ENCODE peak calls at places on chromosomes 2 and 18, in ten cellular contexts. One of them, this sample, is unnamed.

GRCh38 chr2:43196773-43197567 is 29.4 kb downstream of the ZFP36L2 start:
- DNase-seq in esophagus squamous epithelium: no peak
- DNase-seq in A549: no peak
- DNase-seq in GM23338: no peak
- DNase-seq in dorsolateral prefrontal cortex: no peak
- DNase-seq in psoas muscle: no peak
- DNase-seq in iPS DF 6.9: no peak
- DNase-seq in fibroblast of lung: no peak
- DNase-seq in right cardiac atrium: no peak
- DNase-seq in neuronal stem cell: no peak
- DNase-seq in this sample: no peak

GRCh38 chr2:10271946-10272345 is 30.8 kb upstream of the HPCAL1 start:
- DNase-seq in esophagus squamous epithelium: no peak
- DNase-seq in A549: no peak
- DNase-seq in GM23338: no peak
- DNase-seq in dorsolateral prefrontal cortex: no peak
- DNase-seq in psoas muscle: no peak
- DNase-seq in iPS DF 6.9: no peak
- DNase-seq in fibroblast of lung: no peak
- DNase-seq in right cardiac atrium: no peak
- DNase-seq in neuronal stem cell: no peak
- DNase-seq in this sample: no peak

GRCh38 chr2:239519081-239519920 is 118.5 kb upstream of the HDAC4 start:
- DNase-seq in esophagus squamous epithelium: no peak
- DNase-seq in A549: no peak
- DNase-seq in GM23338: no peak
- DNase-seq in dorsolateral prefrontal cortex: no peak
- DNase-seq in psoas muscle: peak
- DNase-seq in iPS DF 6.9: no peak
- DNase-seq in fibroblast of lung: no peak
- DNase-seq in right cardiac atrium: peak
- DNase-seq in neuronal stem cell: no peak
- DNase-seq in this sample: no peak

GRCh38 chr2:45708501-45708900 is 57.0 kb downstream of the PRKCE start:
- DNase-seq in esophagus squamous epithelium: no peak
- DNase-seq in A549: no peak
- DNase-seq in GM23338: no peak
- DNase-seq in dorsolateral prefrontal cortex: no peak
- DNase-seq in psoas muscle: no peak
- DNase-seq in iPS DF 6.9: no peak
- DNase-seq in fibroblast of lung: no peak
- DNase-seq in right cardiac atrium: no peak
- DNase-seq in neuronal stem cell: no peak
- DNase-seq in this sample: no peak

GRCh38 chr2:110157153-110157793 is 41.7 kb upstream of the MALL start:
- DNase-seq in esophagus squamous epithelium: no peak
- DNase-seq in A549: peak
- DNase-seq in GM23338: peak
- DNase-seq in dorsolateral prefrontal cortex: no peak
- DNase-seq in psoas muscle: no peak
- DNase-seq in iPS DF 6.9: peak
- DNase-seq in fibroblast of lung: peak
- DNase-seq in right cardiac atrium: no peak
- DNase-seq in neuronal stem cell: peak
- DNase-seq in this sample: no peak

GRCh38 chr2:70132244-70133126 is 45.2 kb downstream of the PCBP1 start:
- DNase-seq in esophagus squamous epithelium: no peak
- DNase-seq in A549: peak
- DNase-seq in GM23338: no peak
- DNase-seq in dorsolateral prefrontal cortex: no peak
- DNase-seq in psoas muscle: peak
- DNase-seq in iPS DF 6.9: no peak
- DNase-seq in fibroblast of lung: peak
- DNase-seq in right cardiac atrium: peak
- DNase-seq in neuronal stem cell: no peak
- DNase-seq in this sample: no peak

GRCh38 chr2:218168635-218169462 is 2.1 kb upstream of the CXCR1 start:
- DNase-seq in esophagus squamous epithelium: no peak
- DNase-seq in A549: peak
- DNase-seq in GM23338: peak
- DNase-seq in dorsolateral prefrontal cortex: no peak
- DNase-seq in psoas muscle: peak
- DNase-seq in iPS DF 6.9: peak
- DNase-seq in fibroblast of lung: peak
- DNase-seq in right cardiac atrium: peak
- DNase-seq in neuronal stem cell: peak
- DNase-seq in this sample: peak

GRCh38 chr2:180145163-180145562 is 138.1 kb upstream of the CWC22 start:
- DNase-seq in esophagus squamous epithelium: no peak
- DNase-seq in A549: no peak
- DNase-seq in GM23338: peak
- DNase-seq in dorsolateral prefrontal cortex: no peak
- DNase-seq in psoas muscle: no peak
- DNase-seq in iPS DF 6.9: no peak
- DNase-seq in fibroblast of lung: no peak
- DNase-seq in right cardiac atrium: no peak
- DNase-seq in neuronal stem cell: no peak
- DNase-seq in this sample: no peak

GRCh38 chr2:60586081-60586480 is 32.6 kb upstream of the BCL11A start:
- DNase-seq in esophagus squamous epithelium: no peak
- DNase-seq in A549: no peak
- DNase-seq in GM23338: no peak
- DNase-seq in dorsolateral prefrontal cortex: no peak
- DNase-seq in psoas muscle: no peak
- DNase-seq in iPS DF 6.9: no peak
- DNase-seq in fibroblast of lung: no peak
- DNase-seq in right cardiac atrium: no peak
- DNase-seq in neuronal stem cell: no peak
- DNase-seq in this sample: no peak

GRCh38 chr18:27750014-27750413 is 426.9 kb downstream of the CDH2 start:
- DNase-seq in esophagus squamous epithelium: no peak
- DNase-seq in A549: peak
- DNase-seq in GM23338: peak
- DNase-seq in dorsolateral prefrontal cortex: no peak
- DNase-seq in psoas muscle: no peak
- DNase-seq in iPS DF 6.9: peak
- DNase-seq in fibroblast of lung: peak
- DNase-seq in right cardiac atrium: no peak
- DNase-seq in neuronal stem cell: peak
- DNase-seq in this sample: peak

GRCh38 chr2:160970052-160970846 is 190.0 kb upstream of the TANK start:
- DNase-seq in esophagus squamous epithelium: no peak
- DNase-seq in A549: peak
- DNase-seq in GM23338: peak
- DNase-seq in dorsolateral prefrontal cortex: no peak
- DNase-seq in psoas muscle: no peak
- DNase-seq in iPS DF 6.9: peak
- DNase-seq in fibroblast of lung: peak
- DNase-seq in right cardiac atrium: peak
- DNase-seq in neuronal stem cell: peak
- DNase-seq in this sample: no peak

GRCh38 chr2:153622285-153622684 is 143.7 kb upstream of the RPRM start:
- DNase-seq in esophagus squamous epithelium: no peak
- DNase-seq in A549: peak
- DNase-seq in GM23338: peak
- DNase-seq in dorsolateral prefrontal cortex: no peak
- DNase-seq in psoas muscle: no peak
- DNase-seq in iPS DF 6.9: no peak
- DNase-seq in fibroblast of lung: no peak
- DNase-seq in right cardiac atrium: no peak
- DNase-seq in neuronal stem cell: no peak
- DNase-seq in this sample: no peak

GRCh38 chr2:148909114-148909513 is 34.1 kb downstream of the KIF5C start:
- DNase-seq in esophagus squamous epithelium: no peak
- DNase-seq in A549: no peak
- DNase-seq in GM23338: peak
- DNase-seq in dorsolateral prefrontal cortex: no peak
- DNase-seq in psoas muscle: peak
- DNase-seq in iPS DF 6.9: no peak
- DNase-seq in fibroblast of lung: peak
- DNase-seq in right cardiac atrium: peak
- DNase-seq in neuronal stem cell: no peak
- DNase-seq in this sample: peak

DNA sequence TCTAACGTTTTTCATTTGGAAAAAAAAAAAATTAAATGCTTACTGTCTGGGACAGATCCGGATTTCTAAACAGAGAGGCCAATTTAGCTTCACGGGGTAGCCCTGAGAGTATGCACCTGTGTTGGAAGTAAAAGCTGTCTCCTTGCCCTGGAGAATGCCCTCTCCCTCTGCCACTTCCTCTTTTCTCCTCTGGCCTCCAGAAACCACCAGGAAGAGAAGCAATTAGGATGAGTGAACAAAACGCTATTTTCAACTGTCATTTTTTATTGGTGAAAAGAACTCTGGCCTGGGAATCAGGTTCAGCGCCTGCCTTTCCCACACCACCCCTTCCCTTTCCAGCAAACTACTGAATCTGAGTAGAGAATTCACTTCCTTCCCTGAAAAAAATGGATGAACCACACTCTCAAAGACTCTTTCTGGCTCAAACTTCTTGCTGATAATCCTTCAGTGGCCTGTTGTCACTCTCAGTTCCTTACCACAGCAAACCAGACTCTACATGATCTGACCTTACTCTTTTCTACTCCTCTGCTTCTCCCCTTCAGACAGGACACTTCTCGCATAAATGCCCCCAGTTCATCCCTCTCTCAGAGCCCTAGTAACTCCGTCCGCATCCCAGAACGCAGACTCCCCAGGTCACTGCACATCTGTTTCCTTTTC is 29.8 kb downstream of the KLF7 start:
- DNase-seq in esophagus squamous epithelium: no peak
- DNase-seq in A549: no peak
- DNase-seq in GM23338: no peak
- DNase-seq in dorsolateral prefrontal cortex: no peak
- DNase-seq in psoas muscle: no peak
- DNase-seq in iPS DF 6.9: no peak
- DNase-seq in fibroblast of lung: no peak
- DNase-seq in right cardiac atrium: no peak
- DNase-seq in neuronal stem cell: no peak
- DNase-seq in this sample: no peak
- H3K27ac ChIP-seq in esophagus squamous epithelium: peak
- H3K27ac ChIP-seq in A549: peak
- H3K27ac ChIP-seq in GM23338: no peak
- H3K27ac ChIP-seq in dorsolateral prefrontal cortex: no peak
- H3K27ac ChIP-seq in psoas muscle: peak
- H3K27ac ChIP-seq in iPS DF 6.9: no peak
- H3K27ac ChIP-seq in fibroblast of lung: peak
- H3K27ac ChIP-seq in right cardiac atrium: peak
- H3K27ac ChIP-seq in neuronal stem cell: no peak
- H3K27ac ChIP-seq in this sample: peak

GRCh38 chr2:176560296-176560695 is 291.1 kb downstream of the MTX2 start:
- DNase-seq in esophagus squamous epithelium: no peak
- DNase-seq in A549: no peak
- DNase-seq in GM23338: no peak
- DNase-seq in dorsolateral prefrontal cortex: no peak
- DNase-seq in psoas muscle: no peak
- DNase-seq in iPS DF 6.9: no peak
- DNase-seq in fibroblast of lung: no peak
- DNase-seq in right cardiac atrium: no peak
- DNase-seq in neuronal stem cell: no peak
- DNase-seq in this sample: no peak

GRCh38 chr2:176558574-176559140 is 289.4 kb downstream of the MTX2 start:
- DNase-seq in esophagus squamous epithelium: no peak
- DNase-seq in A549: no peak
- DNase-seq in GM23338: no peak
- DNase-seq in dorsolateral prefrontal cortex: no peak
- DNase-seq in psoas muscle: no peak
- DNase-seq in iPS DF 6.9: no peak
- DNase-seq in fibroblast of lung: no peak
- DNase-seq in right cardiac atrium: no peak
- DNase-seq in neuronal stem cell: no peak
- DNase-seq in this sample: no peak

GRCh38 chr2:176555781-176556180 is 286.5 kb downstream of the MTX2 start:
- DNase-seq in esophagus squamous epithelium: no peak
- DNase-seq in A549: no peak
- DNase-seq in GM23338: peak
- DNase-seq in dorsolateral prefrontal cortex: no peak
- DNase-seq in psoas muscle: no peak
- DNase-seq in iPS DF 6.9: no peak
- DNase-seq in fibroblast of lung: no peak
- DNase-seq in right cardiac atrium: no peak
- DNase-seq in neuronal stem cell: no peak
- DNase-seq in this sample: no peak

GRCh38 chr2:176556383-176556782 is 287.1 kb downstream of the MTX2 start:
- DNase-seq in esophagus squamous epithelium: no peak
- DNase-seq in A549: no peak
- DNase-seq in GM23338: no peak
- DNase-seq in dorsolateral prefrontal cortex: no peak
- DNase-seq in psoas muscle: no peak
- DNase-seq in iPS DF 6.9: no peak
- DNase-seq in fibroblast of lung: no peak
- DNase-seq in right cardiac atrium: no peak
- DNase-seq in neuronal stem cell: no peak
- DNase-seq in this sample: no peak

DNA sequence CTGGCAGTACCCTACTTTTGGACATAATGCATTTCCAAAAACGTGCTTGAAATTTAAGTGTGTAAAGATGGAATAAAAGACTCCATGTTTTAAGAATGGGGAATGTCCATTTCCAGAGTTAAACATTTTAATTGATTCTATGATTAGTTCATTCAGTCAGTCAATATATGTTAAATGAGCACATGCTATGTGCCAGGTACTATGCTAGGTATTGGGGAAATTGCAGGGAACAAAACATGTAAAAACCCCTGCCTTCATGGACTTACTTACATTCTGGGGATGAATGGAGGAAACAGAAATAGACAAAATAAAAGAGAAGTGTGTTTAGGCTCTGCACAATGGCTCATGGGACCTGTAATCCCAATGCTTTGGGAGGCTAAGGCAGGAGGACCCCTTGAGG is 288.6 kb downstream of the MTX2 start:
- DNase-seq in esophagus squamous epithelium: no peak
- DNase-seq in A549: no peak
- DNase-seq in GM23338: no peak
- DNase-seq in dorsolateral prefrontal cortex: no peak
- DNase-seq in psoas muscle: no peak
- DNase-seq in iPS DF 6.9: no peak
- DNase-seq in fibroblast of lung: no peak
- DNase-seq in right cardiac atrium: no peak
- DNase-seq in neuronal stem cell: no peak
- DNase-seq in this sample: no peak
- H3K27ac ChIP-seq in esophagus squamous epithelium: no peak
- H3K27ac ChIP-seq in A549: no peak
- H3K27ac ChIP-seq in GM23338: no peak
- H3K27ac ChIP-seq in dorsolateral prefrontal cortex: no peak
- H3K27ac ChIP-seq in psoas muscle: no peak
- H3K27ac ChIP-seq in iPS DF 6.9: no peak
- H3K27ac ChIP-seq in fibroblast of lung: no peak
- H3K27ac ChIP-seq in right cardiac atrium: no peak
- H3K27ac ChIP-seq in neuronal stem cell: no peak
- H3K27ac ChIP-seq in this sample: no peak

GRCh38 chr2:98455494-98455976 is 10.9 kb downstream of the INPP4A start:
- DNase-seq in esophagus squamous epithelium: no peak
- DNase-seq in A549: no peak
- DNase-seq in GM23338: no peak
- DNase-seq in dorsolateral prefrontal cortex: no peak
- DNase-seq in psoas muscle: no peak
- DNase-seq in iPS DF 6.9: no peak
- DNase-seq in fibroblast of lung: no peak
- DNase-seq in right cardiac atrium: no peak
- DNase-seq in neuronal stem cell: no peak
- DNase-seq in this sample: no peak
- H3K27ac ChIP-seq in esophagus squamous epithelium: peak
- H3K27ac ChIP-seq in A549: peak
- H3K27ac ChIP-seq in GM23338: no peak
- H3K27ac ChIP-seq in dorsolateral prefrontal cortex: no peak
- H3K27ac ChIP-seq in psoas muscle: peak
- H3K27ac ChIP-seq in iPS DF 6.9: no peak
- H3K27ac ChIP-seq in fibroblast of lung: peak
- H3K27ac ChIP-seq in right cardiac atrium: no peak
- H3K27ac ChIP-seq in neuronal stem cell: no peak
- H3K27ac ChIP-seq in this sample: no peak

GRCh38 chr2:230814616-230815015 is 50.1 kb upstream of the ITM2C start:
- DNase-seq in esophagus squamous epithelium: no peak
- DNase-seq in A549: peak
- DNase-seq in GM23338: peak
- DNase-seq in dorsolateral prefrontal cortex: no peak
- DNase-seq in psoas muscle: no peak
- DNase-seq in iPS DF 6.9: no peak
- DNase-seq in fibroblast of lung: peak
- DNase-seq in right cardiac atrium: no peak
- DNase-seq in neuronal stem cell: no peak
- DNase-seq in this sample: no peak
- H3K27ac ChIP-seq in esophagus squamous epithelium: no peak
- H3K27ac ChIP-seq in A549: no peak
- H3K27ac ChIP-seq in GM23338: no peak
- H3K27ac ChIP-seq in dorsolateral prefrontal cortex: no peak
- H3K27ac ChIP-seq in psoas muscle: no peak
- H3K27ac ChIP-seq in iPS DF 6.9: no peak
- H3K27ac ChIP-seq in fibroblast of lung: no peak
- H3K27ac ChIP-seq in right cardiac atrium: no peak
- H3K27ac ChIP-seq in neuronal stem cell: no peak
- H3K27ac ChIP-seq in this sample: no peak

This sample was measured in substantia nigra.